ENCODE peak calls at places on chromosomes 12 and 14, in four cellular contexts. X is choroid plexus epithelial cell, F is Daoy, W is AML-193. N is an unnamed sample.
A peak's percentile ranks its signal among the peaks of the same experiment; 100 is the strongest.

GRCh38 chr12:66131067-66131688 is 628 bp upstream of the LLPH start:
- DNase-seq in X (no peak), F (no peak), W (no peak), N (no peak)

GRCh38 chr14:71190691-71191090 is 283.4 kb downstream of the PCNX1 start:
- DNase-seq in X (no peak), F (no peak), W (no peak), N (no peak)

GRCh38 chr12:122197612-122197966 is 5.9 kb upstream of the B3GNT4 start:
- DNase-seq in X (peak; percentile 23), F (no peak), W (no peak), N (no peak)

GRCh38 chr14:93090826-93091583 is 24.7 kb downstream of the ITPK1 start:
- DNase-seq in X (no peak), F (no peak), W (no peak), N (no peak)

GRCh38 chr14:60753264-60754126 is 18.9 kb downstream of the MNAT1 start:
- DNase-seq in X (peak; percentile 62), F (peak; percentile 12), W (peak; percentile 99), N (peak; percentile 78)

GRCh38 chr12:67885370-67886169 is 103.7 kb upstream of the IFNG-AS1 start:
- DNase-seq in X (no peak), F (peak; percentile 6), W (no peak), N (no peak)

GRCh38 chr14:57657487-57657886 is 163.8 kb upstream of the CCDC198 start:
- DNase-seq in X (no peak), F (peak; percentile 56), W (no peak), N (no peak)

GRCh38 chr12:67710582-67710981 is 62.0 kb downstream of the DYRK2 start:
- DNase-seq in X (no peak), F (peak; percentile 61), W (no peak), N (no peak)

GRCh38 chr12:72546106-72546505 is 273.9 kb downstream of the TRHDE start:
- DNase-seq in X (peak; percentile 49), F (no peak), W (no peak), N (no peak)

GRCh38 chr14:66105819-66106218 is 380.4 kb upstream of the CCDC196 start:
- DNase-seq in X (peak; percentile 9), F (peak; percentile 41), W (no peak), N (no peak)

GRCh38 chr12:124734224-124734788 is 129.4 kb downstream of the SCARB1 start:
- DNase-seq in X (peak; percentile 74), F (no peak), W (peak; percentile 88), N (no peak)

GRCh38 chr14:69259531-69260245 is at the start of gene GALNT16:
- DNase-seq in X (peak; percentile 19), F (peak; percentile 32), W (no peak), N (no peak)

GRCh38 chr12:132066345-132066685 is 77.8 kb downstream of the DDX51 start:
- DNase-seq in X (peak; percentile 12), F (no peak), W (no peak), N (no peak)

GRCh38 chr14:102507026-102507860 is 2.3 kb downstream of the ANKRD9 start:
- DNase-seq in X (no peak), F (no peak), W (no peak), N (no peak)

GRCh38 chr12:15329891-15330290 is 7.6 kb downstream of the PTPRO start:
- DNase-seq in X (no peak), F (no peak), W (no peak), N (no peak)

GRCh38 chr12:22481557-22482104 is 62.7 kb downstream of the C2CD5 start:
- DNase-seq in X (no peak), F (no peak), W (no peak), N (no peak)

GRCh38 chr12:49296034-49296835 is 1.3 kb downstream of the PRPH start:
- DNase-seq in X (no peak), F (peak; percentile 67), W (no peak), N (peak; percentile 68)

GRCh38 chr12:6277982-6278438 is 32.5 kb upstream of the PLEKHG6 start:
- DNase-seq in X (no peak), F (no peak), W (no peak), N (peak; percentile 45)

GRCh38 chr12:19482036-19482435 is 42.7 kb downstream of the AEBP2 start:
- DNase-seq in X (no peak), F (no peak), W (no peak), N (no peak)

GRCh38 chr14:101110729-101111619 is 207.5 kb upstream of the RTL1 start:
- DNase-seq in X (no peak), F (peak; percentile 1), W (no peak), N (no peak)

GRCh38 chr12:52188658-52189057 is 3.2 kb downstream of the KRT80 start:
- DNase-seq in X (no peak), F (no peak), W (no peak), N (no peak)

GRCh38 chr12:54162741-54163140 is 26.0 kb downstream of the SMUG1 start:
- DNase-seq in X (no peak), F (no peak), W (no peak), N (no peak)

GRCh38 chr12:46357438-46358324 is 14.9 kb downstream of the SLC38A2 start:
- DNase-seq in X (peak; percentile 85), F (peak; percentile 40), W (no peak), N (no peak)

GRCh38 chr12:3336606-3337311 is 154.2 kb upstream of the PRMT8 start:
- DNase-seq in X (no peak), F (peak; percentile 40), W (no peak), N (no peak)

GRCh38 chr14:54697806-54698205 is 130.9 kb downstream of the SAMD4A start:
- DNase-seq in X (no peak), F (no peak), W (no peak), N (no peak)

GRCh38 chr14:55352201-55352600 is 59.4 kb downstream of the ATG14 start:
- DNase-seq in X (no peak), F (no peak), W (no peak), N (no peak)

GRCh38 chr14:64244279-64244678 is 49.9 kb downstream of the ESR2 start:
- DNase-seq in X (no peak), F (no peak), W (no peak), N (no peak)

GRCh38 chr14:35369701-35370191 is 34.8 kb downstream of the NFKBIA start:
- DNase-seq in X (peak; percentile 84), F (no peak), W (no peak), N (no peak)

GRCh38 chr14:90034835-90035525 is 26.8 kb upstream of the KCNK13 start:
- DNase-seq in X (no peak), F (no peak), W (no peak), N (no peak)

GRCh38 chr14:100147181-100147631 is 12.2 kb downstream of the DEGS2 start:
- DNase-seq in X (no peak), F (no peak), W (no peak), N (peak; percentile 80)

GRCh38 chr12:102061096-102061555 is 665 bp downstream of the WASHC3 start:
- DNase-seq in X (peak; percentile 38), F (no peak), W (peak; percentile 31), N (peak; percentile 53)

GRCh38 chr14:63282997-63283396 is 35.7 kb downstream of the GPHB5 start:
- DNase-seq in X (no peak), F (no peak), W (no peak), N (no peak)

GRCh38 chr12:77049767-77050353 is 15.5 kb downstream of the E2F7 start:
- DNase-seq in X (peak; percentile 84), F (peak; percentile 49), W (peak; percentile 69), N (no peak)

GRCh38 chr12:27521066-27521465 is 2.9 kb upstream of the PPFIBP1 start:
- DNase-seq in X (no peak), F (peak; percentile 30), W (no peak), N (no peak)

N was measured in stimulated activated naive CD8-positive, alpha-beta T cell treated with anti-CD3 and anti-CD28 coated beads, Interleukin-15, amount 100 ng/mL, for 72 hours.